ENCODE peak calls at places on chromosomes 11 and 22, in ten cellular contexts. One of them, this sample, is unnamed.
A peak's percentile ranks its signal among the peaks of the same experiment; 100 is the strongest.

GRCh38 chr22:48488149-48488551 is 1339.5 kb downstream of the BRD1 start:
- DNase-seq in posterior cingulate gyrus: no peak
- DNase-seq in RWPE2: no peak
- DNase-seq in EL: no peak
- DNase-seq in cardiac fibroblast: no peak
- DNase-seq in GM19239: no peak
- DNase-seq in central memory CD4-positive, alpha-beta T cell: no peak
- DNase-seq in T47D: no peak
- DNase-seq in SHP77 treated with DMSO at 0.1 percent for 48 hours: no peak
- DNase-seq in endothelial cell: no peak
- DNase-seq in this sample: no peak

GRCh38 chr22:36356708-36357694 is 30.8 kb downstream of the MYH9 start:
- DNase-seq in posterior cingulate gyrus: no peak
- DNase-seq in RWPE2: no peak
- DNase-seq in EL: no peak
- DNase-seq in cardiac fibroblast: peak; percentile 80
- DNase-seq in GM19239: no peak
- DNase-seq in central memory CD4-positive, alpha-beta T cell: no peak
- DNase-seq in T47D: no peak
- DNase-seq in SHP77 treated with DMSO at 0.1 percent for 48 hours: no peak
- DNase-seq in endothelial cell: no peak
- DNase-seq in this sample: no peak

GRCh38 chr11:117918366-117919255 is 10.6 kb downstream of the TMPRSS13 start:
- DNase-seq in posterior cingulate gyrus: no peak
- DNase-seq in RWPE2: peak; percentile 29
- DNase-seq in EL: no peak
- DNase-seq in cardiac fibroblast: no peak
- DNase-seq in GM19239: no peak
- DNase-seq in central memory CD4-positive, alpha-beta T cell: no peak
- DNase-seq in T47D: no peak
- DNase-seq in SHP77 treated with DMSO at 0.1 percent for 48 hours: no peak
- DNase-seq in endothelial cell: no peak
- DNase-seq in this sample: no peak

GRCh38 chr22:45096256-45096907 is 67.3 kb upstream of the NUP50 start:
- DNase-seq in posterior cingulate gyrus: peak; percentile 71
- DNase-seq in RWPE2: no peak
- DNase-seq in EL: peak; percentile 64
- DNase-seq in cardiac fibroblast: peak; percentile 71
- DNase-seq in GM19239: peak; percentile 72
- DNase-seq in central memory CD4-positive, alpha-beta T cell: no peak
- DNase-seq in T47D: peak; percentile 78
- DNase-seq in SHP77 treated with DMSO at 0.1 percent for 48 hours: peak; percentile 24
- DNase-seq in endothelial cell: peak; percentile 76
- DNase-seq in this sample: peak; percentile 88

GRCh38 chr22:41565403-41566054 is 4.7 kb downstream of the CSDC2 start:
- DNase-seq in posterior cingulate gyrus: no peak
- DNase-seq in RWPE2: no peak
- DNase-seq in EL: peak; percentile 90
- DNase-seq in cardiac fibroblast: peak; percentile 85
- DNase-seq in GM19239: no peak
- DNase-seq in central memory CD4-positive, alpha-beta T cell: no peak
- DNase-seq in T47D: no peak
- DNase-seq in SHP77 treated with DMSO at 0.1 percent for 48 hours: no peak
- DNase-seq in endothelial cell: no peak
- DNase-seq in this sample: peak; percentile 68

GRCh38 chr11:10274726-10275125 is 19.3 kb downstream of the SBF2 start:
- DNase-seq in posterior cingulate gyrus: no peak
- DNase-seq in RWPE2: no peak
- DNase-seq in EL: no peak
- DNase-seq in cardiac fibroblast: no peak
- DNase-seq in GM19239: no peak
- DNase-seq in central memory CD4-positive, alpha-beta T cell: no peak
- DNase-seq in T47D: no peak
- DNase-seq in SHP77 treated with DMSO at 0.1 percent for 48 hours: no peak
- DNase-seq in endothelial cell: no peak
- DNase-seq in this sample: peak; percentile 43

GRCh38 chr11:118232659-118233058 is 7.8 kb upstream of the JAML start:
- DNase-seq in posterior cingulate gyrus: no peak
- DNase-seq in RWPE2: no peak
- DNase-seq in EL: no peak
- DNase-seq in cardiac fibroblast: no peak
- DNase-seq in GM19239: no peak
- DNase-seq in central memory CD4-positive, alpha-beta T cell: no peak
- DNase-seq in T47D: no peak
- DNase-seq in SHP77 treated with DMSO at 0.1 percent for 48 hours: no peak
- DNase-seq in endothelial cell: no peak
- DNase-seq in this sample: no peak

GRCh38 chr22:49807780-49808708 is 19.6 kb downstream of the BRD1 start:
- DNase-seq in posterior cingulate gyrus: no peak
- DNase-seq in RWPE2: no peak
- DNase-seq in EL: no peak
- DNase-seq in cardiac fibroblast: no peak
- DNase-seq in GM19239: no peak
- DNase-seq in central memory CD4-positive, alpha-beta T cell: peak; percentile 72
- DNase-seq in T47D: no peak
- DNase-seq in SHP77 treated with DMSO at 0.1 percent for 48 hours: no peak
- DNase-seq in endothelial cell: no peak
- DNase-seq in this sample: no peak

GRCh38 chr11:128511712-128512111 is 75.6 kb downstream of the ETS1 start:
- DNase-seq in posterior cingulate gyrus: no peak
- DNase-seq in RWPE2: no peak
- DNase-seq in EL: no peak
- DNase-seq in cardiac fibroblast: peak; percentile 29
- DNase-seq in GM19239: no peak
- DNase-seq in central memory CD4-positive, alpha-beta T cell: no peak
- DNase-seq in T47D: no peak
- DNase-seq in SHP77 treated with DMSO at 0.1 percent for 48 hours: no peak
- DNase-seq in endothelial cell: no peak
- DNase-seq in this sample: no peak

GRCh38 chr11:99142237-99142636 is 121.5 kb downstream of the CNTN5 start:
- DNase-seq in posterior cingulate gyrus: no peak
- DNase-seq in RWPE2: no peak
- DNase-seq in EL: no peak
- DNase-seq in cardiac fibroblast: no peak
- DNase-seq in GM19239: no peak
- DNase-seq in central memory CD4-positive, alpha-beta T cell: no peak
- DNase-seq in T47D: no peak
- DNase-seq in SHP77 treated with DMSO at 0.1 percent for 48 hours: no peak
- DNase-seq in endothelial cell: no peak
- DNase-seq in this sample: no peak

GRCh38 chr11:105613183-105613582 is 3.3 kb downstream of the GRIA4 start:
- DNase-seq in posterior cingulate gyrus: no peak
- DNase-seq in RWPE2: no peak
- DNase-seq in EL: no peak
- DNase-seq in cardiac fibroblast: no peak
- DNase-seq in GM19239: no peak
- DNase-seq in central memory CD4-positive, alpha-beta T cell: no peak
- DNase-seq in T47D: no peak
- DNase-seq in SHP77 treated with DMSO at 0.1 percent for 48 hours: no peak
- DNase-seq in endothelial cell: no peak
- DNase-seq in this sample: no peak

GRCh38 chr11:69700278-69701140 is 3.3 kb downstream of the FGF19 start:
- DNase-seq in posterior cingulate gyrus: peak; percentile 50
- DNase-seq in RWPE2: no peak
- DNase-seq in EL: peak; percentile 78
- DNase-seq in cardiac fibroblast: peak; percentile 70
- DNase-seq in GM19239: no peak
- DNase-seq in central memory CD4-positive, alpha-beta T cell: no peak
- DNase-seq in T47D: no peak
- DNase-seq in SHP77 treated with DMSO at 0.1 percent for 48 hours: peak; percentile 78
- DNase-seq in endothelial cell: peak; percentile 62
- DNase-seq in this sample: peak; percentile 63

GRCh38 chr22:17891427-17892167 is 117.3 kb upstream of the BID start:
- DNase-seq in posterior cingulate gyrus: peak; percentile 63
- DNase-seq in RWPE2: no peak
- DNase-seq in EL: no peak
- DNase-seq in cardiac fibroblast: no peak
- DNase-seq in GM19239: no peak
- DNase-seq in central memory CD4-positive, alpha-beta T cell: no peak
- DNase-seq in T47D: peak; percentile 37
- DNase-seq in SHP77 treated with DMSO at 0.1 percent for 48 hours: no peak
- DNase-seq in endothelial cell: peak; percentile 36
- DNase-seq in this sample: no peak

GRCh38 chr22:42699281-42699681 is 21.4 kb downstream of the A4GALT start:
- DNase-seq in posterior cingulate gyrus: no peak
- DNase-seq in RWPE2: no peak
- DNase-seq in EL: no peak
- DNase-seq in cardiac fibroblast: no peak
- DNase-seq in GM19239: no peak
- DNase-seq in central memory CD4-positive, alpha-beta T cell: no peak
- DNase-seq in T47D: no peak
- DNase-seq in SHP77 treated with DMSO at 0.1 percent for 48 hours: no peak
- DNase-seq in endothelial cell: no peak
- DNase-seq in this sample: no peak

This sample was measured in adipocyte.